ENCODE peak calls at places on chromosomes 7 and 10, in nine cellular contexts. S is germinal center; F is neuronal stem cell; B is NCI-H1105; Q is pancreas; C is mesothelial cell of epicardium; V is RCC 7860; H is activated effector memory CD4-positive, alpha-beta T cell treated with Interleukin-2 at 50 U/mL for 16 hours; A is astrocyte of the hippocampus. U is an unnamed sample.

GRCh38 chr10:15373199-15373598 is 2.1 kb upstream of the FAM171A1 start:
- DNase-seq in H (no peak), V (no peak), Q (no peak), F (no peak), S (no peak), A (no peak), B (no peak), C (no peak), U (no peak)

GRCh38 chr10:4372601-4373000 is 453.4 kb upstream of the AKR1E2 start:
- DNase-seq in S (no peak), H (no peak), F (no peak), A (peak; percentile 77), Q (no peak), V (no peak), C (no peak), B (no peak), U (peak; percentile 76)

GRCh38 chr10:125120046-125120710 is 40.2 kb downstream of the CTBP2 start:
- DNase-seq in V (peak; percentile 45), B (no peak), H (no peak), F (no peak), C (no peak), S (no peak), A (no peak), Q (no peak), U (peak; percentile 47)

GRCh38 chr7:107208046-107208458 is 39.2 kb downstream of the HBP1 start:
- DNase-seq in V (no peak), S (no peak), B (no peak), H (no peak), F (no peak), C (no peak), Q (no peak), A (no peak), U (no peak)

GRCh38 chr10:133165556-133166503 is 5.8 kb downstream of the KNDC1 start:
- DNase-seq in H (no peak), C (no peak), Q (no peak), B (no peak), S (no peak), A (no peak), V (no peak), F (no peak), U (no peak)

GRCh38 chr7:128805225-128805624 is 13.5 kb downstream of the CCDC136 start:
- DNase-seq in F (no peak), V (no peak), C (no peak), S (no peak), B (no peak), H (no peak), A (no peak), Q (no peak), U (no peak)

GRCh38 chr10:8063935-8064334 is 9.4 kb downstream of the GATA3 start:
- DNase-seq in H (no peak), V (no peak), A (no peak), S (no peak), B (no peak), C (no peak), F (no peak), Q (no peak), U (no peak)

GRCh38 chr7:80833289-80834104 is 85.4 kb downstream of the SEMA3C start:
- DNase-seq in H (no peak), F (no peak), B (peak; percentile 15), C (no peak), V (peak; percentile 22), S (no peak), A (peak; percentile 71), Q (no peak), U (peak; percentile 94)

GRCh38 chr7:81669476-81670105 is 100.3 kb downstream of the HGF start:
- DNase-seq in C (no peak), Q (no peak), S (no peak), H (no peak), F (no peak), V (no peak), B (no peak), A (no peak), U (no peak)

GRCh38 chr10:43678654-43679053 is 30.0 kb upstream of the ZNF32 start:
- DNase-seq in F (no peak), A (no peak), V (no peak), H (no peak), S (no peak), C (no peak), B (no peak), Q (no peak), U (no peak)

GRCh38 chr10:48947690-48948418 is 8.2 kb upstream of the LRRC18 start:
- DNase-seq in V (no peak), C (no peak), H (no peak), A (no peak), S (no peak), F (no peak), B (no peak), Q (no peak), U (no peak)

GRCh38 chr10:76550806-76551205 is 1086.8 kb downstream of the KCNMA1 start:
- DNase-seq in F (no peak), C (no peak), A (peak; percentile 57), S (no peak), Q (no peak), H (no peak), B (no peak), V (no peak), U (peak; percentile 71)

GRCh38 chr10:33600381-33600780 is 265.9 kb upstream of the NRP1 start:
- DNase-seq in H (no peak), V (no peak), A (peak; percentile 31), B (no peak), Q (no peak), S (no peak), F (no peak), C (no peak), U (peak; percentile 62)